ENCODE peak calls at places on chromosome 6, in five cellular contexts. One of them, this sample, is unnamed.

GRCh38 chr6:146546440-146546839 is 2.8 kb downstream of the RAB32 start:
- DNase-seq in spleen: no peak
- DNase-seq in NB4: peak; percentile 38
- DNase-seq in IMR-90: peak; percentile 94
- DNase-seq in stomach: no peak
- DNase-seq in this sample: no peak

GRCh38 chr6:54206510-54206909 is 95.3 kb downstream of the MLIP start:
- DNase-seq in spleen: no peak
- DNase-seq in NB4: no peak
- DNase-seq in IMR-90: no peak
- DNase-seq in stomach: no peak
- DNase-seq in this sample: no peak

GRCh38 chr6:43949451-43950110 is 177.7 kb downstream of the MRPL14 start:
- DNase-seq in spleen: no peak
- DNase-seq in NB4: no peak
- DNase-seq in IMR-90: no peak
- DNase-seq in stomach: no peak
- DNase-seq in this sample: no peak

GRCh38 chr6:87122477-87122876 is 27.6 kb upstream of the CGA start:
- DNase-seq in spleen: no peak
- DNase-seq in NB4: no peak
- DNase-seq in IMR-90: no peak
- DNase-seq in stomach: no peak
- DNase-seq in this sample: no peak

GRCh38 chr6:90319044-90319443 is 22.4 kb upstream of the BACH2 start:
- DNase-seq in spleen: no peak
- DNase-seq in NB4: no peak
- DNase-seq in IMR-90: peak; percentile 79
- DNase-seq in stomach: no peak
- DNase-seq in this sample: no peak

GRCh38 chr6:22622390-22622789 is 53.0 kb downstream of the HDGFL1 start:
- DNase-seq in spleen: no peak
- DNase-seq in NB4: no peak
- DNase-seq in IMR-90: peak; percentile 22
- DNase-seq in stomach: no peak
- DNase-seq in this sample: no peak

GRCh38 chr6:17381429-17382147 is 11.8 kb upstream of the CAP2 start:
- DNase-seq in spleen: no peak
- DNase-seq in NB4: no peak
- DNase-seq in IMR-90: peak; percentile 83
- DNase-seq in stomach: no peak
- DNase-seq in this sample: no peak

GRCh38 chr6:2581611-2582010 is 169.1 kb downstream of the MYLK4 start:
- DNase-seq in spleen: no peak
- DNase-seq in NB4: no peak
- DNase-seq in IMR-90: no peak
- DNase-seq in stomach: no peak
- DNase-seq in this sample: no peak

GRCh38 chr6:134071876-134072275 is 19.5 kb upstream of the SLC2A12 start:
- DNase-seq in spleen: no peak
- DNase-seq in NB4: no peak
- DNase-seq in IMR-90: no peak
- DNase-seq in stomach: no peak
- DNase-seq in this sample: no peak

GRCh38 chr6:168154263-168154917 is 75.4 kb upstream of the FRMD1 start:
- DNase-seq in spleen: no peak
- DNase-seq in NB4: no peak
- DNase-seq in IMR-90: no peak
- DNase-seq in stomach: no peak
- DNase-seq in this sample: no peak

GRCh38 chr6:21666788-21667681 is 73.5 kb downstream of the SOX4 start:
- DNase-seq in spleen: no peak
- DNase-seq in NB4: no peak
- DNase-seq in IMR-90: no peak
- DNase-seq in stomach: no peak
- DNase-seq in this sample: no peak

GRCh38 chr6:42618686-42619085 is 54.9 kb downstream of the UBR2 start:
- DNase-seq in spleen: no peak
- DNase-seq in NB4: no peak
- DNase-seq in IMR-90: peak; percentile 83
- DNase-seq in stomach: no peak
- DNase-seq in this sample: no peak

GRCh38 chr6:53793318-53793975 is 1.4 kb upstream of the LRRC1 start:
- DNase-seq in spleen: no peak
- DNase-seq in NB4: peak; percentile 19
- DNase-seq in IMR-90: peak; percentile 61
- DNase-seq in stomach: peak; percentile 80
- DNase-seq in this sample: peak; percentile 71

GRCh38 chr6:10014561-10014960 is 400.3 kb downstream of the TFAP2A start:
- DNase-seq in spleen: no peak
- DNase-seq in NB4: no peak
- DNase-seq in IMR-90: peak; percentile 21
- DNase-seq in stomach: no peak
- DNase-seq in this sample: no peak

GRCh38 chr6:101747711-101748110 is 354.2 kb downstream of the GRIK2 start:
- DNase-seq in spleen: no peak
- DNase-seq in NB4: peak; percentile 23
- DNase-seq in IMR-90: no peak
- DNase-seq in stomach: peak; percentile 27
- DNase-seq in this sample: no peak

DNA sequence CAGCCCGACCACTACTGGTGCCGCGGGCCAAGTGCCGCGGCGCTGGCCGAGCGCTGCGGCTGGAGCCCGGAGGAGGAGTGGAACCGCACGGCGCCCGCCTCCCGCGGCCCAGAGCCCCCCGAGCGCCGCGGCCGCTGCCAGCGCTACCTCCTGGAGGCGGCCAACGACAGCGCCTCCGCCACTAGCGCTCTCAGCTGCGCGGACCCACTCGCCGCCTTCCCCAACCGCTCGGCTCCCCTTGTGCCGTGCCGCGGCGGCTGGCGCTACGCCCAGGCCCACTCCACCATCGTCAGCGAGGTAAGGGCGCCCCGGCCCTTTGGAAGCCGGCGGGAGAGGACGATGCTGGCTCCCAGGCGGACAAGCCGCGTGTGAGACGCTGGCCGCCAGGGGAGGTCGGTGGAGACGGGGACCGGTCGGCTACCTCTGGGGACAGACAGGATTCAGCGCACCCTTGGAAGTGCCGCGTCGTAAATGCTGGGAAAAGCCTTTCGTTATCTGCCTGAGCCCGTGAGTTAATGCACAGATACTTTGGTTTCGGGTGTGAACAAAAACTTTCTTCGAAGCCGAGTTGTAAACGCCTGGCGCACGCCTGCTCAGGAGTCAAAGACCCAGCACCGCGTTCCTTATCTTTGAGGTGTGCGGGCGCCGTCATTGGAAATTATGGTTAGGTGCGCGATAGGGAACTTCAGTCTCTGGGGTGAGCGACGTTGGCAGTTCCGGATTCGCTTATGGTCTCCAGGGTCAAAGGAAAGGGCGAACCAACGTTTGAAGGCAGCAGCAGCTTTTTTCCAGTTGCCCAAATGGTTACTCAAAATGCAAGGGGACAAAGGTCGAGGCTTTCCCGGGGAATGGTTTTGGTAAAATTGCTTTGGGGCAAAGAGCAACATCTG is 619 bp downstream of the SLC22A3 start:
- DNase-seq in spleen: no peak
- DNase-seq in NB4: no peak
- DNase-seq in IMR-90: no peak
- DNase-seq in stomach: peak; percentile 53
- DNase-seq in this sample: no peak
- TF ChIP-seq POLR2A in spleen: no peak
- TF ChIP-seq POLR2A in NB4: no peak
- TF ChIP-seq POLR2A in IMR-90: no peak
- TF ChIP-seq POLR2A in stomach: no peak
- TF ChIP-seq POLR2A in this sample: no peak

GRCh38 chr6:45884336-45884735 is 131.3 kb downstream of the CLIC5 start:
- DNase-seq in spleen: no peak
- DNase-seq in NB4: no peak
- DNase-seq in IMR-90: no peak
- DNase-seq in stomach: no peak
- DNase-seq in this sample: no peak
- TF ChIP-seq CTCF in spleen: no peak
- TF ChIP-seq CTCF in NB4: no peak
- TF ChIP-seq CTCF in IMR-90: no peak
- TF ChIP-seq CTCF in stomach: no peak
- TF ChIP-seq CTCF in this sample: no peak

GRCh38 chr6:26563488-26563887 is 25.3 kb downstream of the HMGN4 start:
- DNase-seq in spleen: no peak
- DNase-seq in NB4: no peak
- DNase-seq in IMR-90: no peak
- DNase-seq in stomach: no peak
- DNase-seq in this sample: no peak

GRCh38 chr6:26570027-26570809 is 26.5 kb upstream of the ABT1 start:
- DNase-seq in spleen: peak; percentile 60
- DNase-seq in NB4: no peak
- DNase-seq in IMR-90: no peak
- DNase-seq in stomach: no peak
- DNase-seq in this sample: no peak

GRCh38 chr6:26571592-26572296 is 25.0 kb upstream of the ABT1 start:
- DNase-seq in spleen: peak; percentile 72
- DNase-seq in NB4: peak; percentile 91
- DNase-seq in IMR-90: peak; percentile 90
- DNase-seq in stomach: no peak
- DNase-seq in this sample: peak; percentile 80

GRCh38 chr6:26569433-26569764 is 27.4 kb upstream of the ABT1 start:
- DNase-seq in spleen: no peak
- DNase-seq in NB4: no peak
- DNase-seq in IMR-90: no peak
- DNase-seq in stomach: no peak
- DNase-seq in this sample: no peak

DNA sequence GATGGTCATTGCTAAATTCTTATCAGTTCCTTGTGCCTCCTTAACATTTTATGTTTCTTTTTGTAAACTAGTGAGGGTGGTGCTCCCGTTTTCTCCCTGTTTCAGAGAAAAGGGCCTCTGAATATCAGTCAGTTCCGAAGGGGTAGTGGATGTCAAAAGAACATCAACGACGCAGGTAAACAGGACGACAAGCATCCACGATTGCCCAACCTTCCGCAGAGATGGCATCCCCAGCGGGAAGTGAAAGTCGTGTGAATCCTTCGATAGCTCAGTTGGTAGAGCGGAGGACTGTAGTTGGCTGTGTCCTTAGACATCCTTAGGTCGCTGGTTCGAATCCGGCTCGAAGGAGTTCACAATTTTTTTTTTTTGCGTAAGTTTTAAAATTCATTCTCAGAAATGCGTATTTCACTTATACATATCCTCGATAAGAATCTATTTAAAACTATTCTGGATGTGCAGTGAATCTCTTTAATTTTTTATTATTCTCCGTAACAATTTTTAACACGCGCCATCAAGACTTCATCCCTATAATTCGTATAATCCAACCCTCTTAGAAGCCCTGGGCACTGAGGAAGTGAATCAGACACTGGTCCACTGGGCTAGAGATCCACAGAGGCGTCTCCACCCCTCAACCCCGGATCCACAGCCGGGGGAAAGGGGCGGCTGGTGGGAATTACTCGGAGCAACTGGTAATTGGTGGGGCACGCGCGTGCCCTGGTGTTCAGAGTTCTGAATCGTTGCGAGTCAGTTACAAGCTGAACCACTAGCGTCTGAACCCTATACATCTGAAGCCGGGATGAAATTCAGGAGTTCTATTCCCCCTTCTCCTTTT is 27.9 kb upstream of the ABT1 start:
- DNase-seq in spleen: peak; percentile 97
- DNase-seq in NB4: peak; percentile 92
- DNase-seq in IMR-90: peak; percentile 89
- DNase-seq in stomach: peak; percentile 93
- DNase-seq in this sample: peak; percentile 91
- TF ChIP-seq POLR2A in spleen: no peak
- TF ChIP-seq POLR2A in NB4: no peak
- TF ChIP-seq POLR2A in IMR-90: no peak
- TF ChIP-seq POLR2A in stomach: no peak
- TF ChIP-seq POLR2A in this sample: no peak

GRCh38 chr6:29146154-29146553 is 24.6 kb upstream of the OR2J2 start:
- DNase-seq in spleen: no peak
- DNase-seq in NB4: no peak
- DNase-seq in IMR-90: no peak
- DNase-seq in stomach: no peak
- DNase-seq in this sample: no peak
- TF ChIP-seq CTCF in spleen: no peak
- TF ChIP-seq CTCF in NB4: no peak
- TF ChIP-seq CTCF in IMR-90: no peak
- TF ChIP-seq CTCF in stomach: no peak
- TF ChIP-seq CTCF in this sample: no peak

DNA sequence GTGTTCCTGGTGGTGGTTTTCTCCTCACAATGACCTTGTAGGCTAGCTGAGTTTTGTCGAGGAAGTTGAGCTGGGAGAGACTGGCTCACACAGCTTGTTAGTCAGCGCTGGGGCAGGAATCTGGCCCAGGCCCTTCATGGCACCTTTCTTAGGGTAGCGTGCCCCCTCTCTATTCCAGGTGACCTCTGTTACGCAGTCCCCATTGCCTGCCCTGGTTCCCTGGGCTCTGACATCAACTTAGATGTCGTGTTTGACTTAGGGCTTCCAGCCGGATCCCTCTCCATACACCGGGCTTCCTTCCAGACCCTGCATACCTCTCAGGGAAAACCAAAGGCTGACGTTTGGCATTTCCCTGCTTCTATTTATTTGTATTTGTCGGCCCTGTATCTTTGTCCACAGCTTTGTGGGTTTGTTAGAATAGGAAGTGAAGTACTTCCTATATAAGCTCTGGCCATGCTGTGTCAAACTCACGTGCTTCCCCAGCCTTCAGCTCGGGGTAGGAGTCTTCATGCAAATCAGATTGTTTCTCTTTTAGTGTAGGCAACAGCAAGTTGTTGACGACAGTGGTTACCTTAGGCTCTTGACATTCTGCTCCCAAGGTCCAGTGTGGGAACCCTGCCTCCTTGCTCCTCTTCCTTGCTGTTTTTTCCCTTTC is 12.8 kb downstream of the IGF2R start:
- DNase-seq in spleen: peak; percentile 89
- DNase-seq in NB4: peak; percentile 85
- DNase-seq in IMR-90: peak; percentile 91
- DNase-seq in stomach: peak; percentile 61
- DNase-seq in this sample: peak; percentile 62
- TF ChIP-seq POLR2A in spleen: peak; percentile 55
- TF ChIP-seq POLR2A in NB4: no peak
- TF ChIP-seq POLR2A in IMR-90: no peak
- TF ChIP-seq POLR2A in stomach: no peak
- TF ChIP-seq POLR2A in this sample: peak; percentile 27

GRCh38 chr6:63351995-63352586 is 32.3 kb upstream of the LGSN start:
- DNase-seq in spleen: no peak
- DNase-seq in NB4: peak; percentile 63
- DNase-seq in IMR-90: peak; percentile 73
- DNase-seq in stomach: no peak
- DNase-seq in this sample: no peak
- TF ChIP-seq CTCF in spleen: peak; percentile 17
- TF ChIP-seq CTCF in NB4: peak; percentile 9
- TF ChIP-seq CTCF in IMR-90: peak; percentile 58
- TF ChIP-seq CTCF in stomach: no peak
- TF ChIP-seq CTCF in this sample: peak; percentile 81

This sample was measured in body of pancreas.